ENCODE peak calls at places on chromosomes 16 and 17, in eight cellular contexts. R is T-cell, H is RCC 7860, Y is ELF-1, C is mucosa of descending colon, S is tibial artery, T is dermis blood vessel endothelial cell, A is iris pigment epithelial cell. O is an unnamed sample.

GRCh38 chr17:71380535-71380934 is 740.3 kb upstream of the SOX9 start:
- DNase-seq in A (no peak), H (no peak), Y (no peak), S (no peak), T (no peak), C (no peak), R (no peak), O (no peak)

GRCh38 chr17:61399131-61400057 is at the start of gene TBX2:
- DNase-seq in A (peak), T (no peak), H (peak), S (peak), C (peak), Y (peak), R (no peak), O (peak)

GRCh38 chr17:31802502-31802901 is 56.5 kb downstream of the COPRS start:
- DNase-seq in C (peak), R (no peak), H (no peak), Y (no peak), A (no peak), S (no peak), T (no peak), O (peak)

GRCh38 chr16:15950167-15950854 is 895 bp downstream of the ABCC1 start:
- DNase-seq in Y (peak), T (peak), A (peak), C (peak), S (peak), H (peak), R (peak), O (peak)

GRCh38 chr17:41492351-41492750 is 2.6 kb upstream of the KRT36 start:
- DNase-seq in S (peak), C (no peak), H (no peak), A (peak), R (no peak), Y (no peak), T (peak), O (peak)

GRCh38 chr16:10078541-10078949 is 103.7 kb downstream of the GRIN2A start:
- DNase-seq in Y (peak), A (no peak), C (no peak), S (no peak), R (no peak), H (no peak), T (no peak), O (no peak)

GRCh38 chr17:46154151-46154816 is 38.9 kb downstream of the KANSL1 start:
- DNase-seq in A (peak), C (no peak), R (no peak), T (peak), H (no peak), Y (no peak), S (no peak), O (no peak)

GRCh38 chr17:59754547-59754946 is 47.1 kb downstream of the VMP1 start:
- DNase-seq in H (peak), R (no peak), Y (no peak), A (peak), S (no peak), T (peak), C (no peak), O (peak)

GRCh38 chr16:56849690-56850680 is 15.0 kb upstream of the SLC12A3 start:
- DNase-seq in H (peak), R (no peak), Y (no peak), T (no peak), A (peak), S (no peak), C (peak), O (no peak)

GRCh38 chr17:81388612-81389367 is 6.5 kb upstream of the BAHCC1 start:
- DNase-seq in A (no peak), R (no peak), H (no peak), Y (peak), S (no peak), C (peak), T (peak), O (no peak)

GRCh38 chr16:82880361-82880760 is 253.6 kb downstream of the CDH13 start:
- DNase-seq in Y (no peak), R (no peak), H (no peak), S (no peak), A (no peak), C (no peak), T (no peak), O (no peak)

GRCh38 chr17:74430706-74431567 is 951 bp upstream of the GPRC5C start:
- DNase-seq in T (no peak), A (peak), C (peak), Y (peak), H (peak), S (peak), R (no peak), O (peak)

GRCh38 chr17:7887482-7888183 is 956 bp upstream of the CHD3 start:
- DNase-seq in T (peak), C (peak), Y (peak), A (peak), H (peak), R (peak), S (peak), O (peak)

GRCh38 chr16:24729243-24729966 is at the start of gene TNRC6A:
- DNase-seq in Y (peak), S (peak), C (peak), T (peak), R (peak), H (peak), A (peak), O (peak)

GRCh38 chr17:45013021-45013997 is 38.1 kb downstream of the DCAKD start:
- DNase-seq in T (no peak), C (no peak), R (no peak), Y (peak), A (no peak), S (no peak), H (no peak), O (no peak)

GRCh38 chr16:89670496-89671431 is 13.1 kb downstream of the SPATA33 start:
- DNase-seq in S (no peak), H (no peak), C (no peak), T (peak), Y (no peak), A (peak), R (no peak), O (peak)

GRCh38 chr16:87543436-87544191 is 50.8 kb upstream of the ZCCHC14 start:
- DNase-seq in R (no peak), C (peak), Y (no peak), H (no peak), A (no peak), T (peak), S (no peak), O (peak)

GRCh38 chr17:37219876-37220608 is 155.7 kb upstream of the C17orf78 start:
- DNase-seq in C (no peak), R (no peak), A (peak), T (no peak), H (no peak), Y (peak), S (no peak), O (no peak)

GRCh38 chr17:34556384-34556783 is 23.0 kb upstream of the TMEM132E start:
- DNase-seq in S (no peak), R (no peak), C (no peak), Y (peak), A (peak), T (peak), H (no peak), O (peak)

GRCh38 chr16:19783363-19783762 is 65.3 kb downstream of the IQCK start:
- DNase-seq in T (no peak), R (no peak), H (no peak), C (no peak), S (no peak), A (no peak), Y (no peak), O (no peak)

GRCh38 chr17:17579691-17580090 is 11.8 kb downstream of the PEMT start:
- DNase-seq in A (no peak), H (no peak), R (no peak), S (no peak), C (no peak), T (no peak), Y (peak), O (no peak)

GRCh38 chr16:67260426-67261063 is 11.8 kb downstream of the SLC9A5 start:
- DNase-seq in H (peak), Y (peak), T (peak), R (no peak), S (peak), C (no peak), A (peak), O (peak)

GRCh38 chr16:698911-699671 is 6.5 kb downstream of the FBXL16 start:
- DNase-seq in A (no peak), T (no peak), C (no peak), H (no peak), S (no peak), Y (no peak), R (no peak), O (no peak)

GRCh38 chr16:49643429-49644142 is 212.3 kb downstream of the ZNF423 start:
- DNase-seq in R (no peak), H (no peak), T (peak), S (no peak), A (peak), C (no peak), Y (no peak), O (peak)

GRCh38 chr16:914453-914852 is 56.3 kb downstream of the LMF1 start:
- DNase-seq in Y (no peak), H (no peak), R (no peak), T (peak), A (no peak), S (no peak), C (no peak), O (peak)

GRCh38 chr17:42266918-42267766 is 9.0 kb downstream of the STAT5B start:
- DNase-seq in A (peak), T (peak), R (no peak), C (no peak), Y (no peak), S (no peak), H (no peak), O (peak)

GRCh38 chr16:85394511-85395206 is 218.5 kb upstream of the GSE1 start:
- DNase-seq in C (no peak), T (no peak), Y (no peak), S (peak), H (no peak), R (no peak), A (no peak), O (no peak)

GRCh38 chr16:12763517-12763916 is 40.2 kb downstream of the CPPED1 start:
- DNase-seq in R (no peak), C (no peak), Y (peak), A (peak), T (no peak), H (no peak), S (no peak), O (no peak)

GRCh38 chr16:35352431-35352830 is 1893.0 kb downstream of the TP53TG3F start:
- DNase-seq in A (no peak), Y (no peak), R (no peak), H (no peak), C (no peak), T (no peak), S (no peak), O (no peak)

GRCh38 chr17:14121952-14122351 is 52.6 kb downstream of the COX10 start:
- DNase-seq in T (peak), C (no peak), A (no peak), H (no peak), Y (no peak), S (no peak), R (no peak), O (no peak)

GRCh38 chr16:31032736-31033708 is at the start of gene STX4:
- DNase-seq in A (peak), Y (peak), H (peak), T (peak), C (peak), R (peak), S (peak), O (peak)

GRCh38 chr16:89923640-89924297 is 627 bp downstream of the TUBB3 start:
- DNase-seq in R (no peak), C (no peak), S (no peak), T (no peak), Y (peak), A (no peak), H (no peak), O (no peak)

GRCh38 chr16:51569204-51569911 is 418.3 kb upstream of the SALL1 start:
- DNase-seq in Y (no peak), A (peak), C (no peak), R (no peak), T (peak), H (no peak), S (no peak), O (peak)

GRCh38 chr17:7262192-7263070 is at the start of gene CLDN7:
- DNase-seq in A (no peak), Y (peak), C (peak), S (no peak), H (no peak), T (no peak), R (no peak), O (no peak)

O was measured in cardiac fibroblast.